ENCODE peak calls at places on chromosomes 1 and 21, in nine cellular contexts. P is neural progenitor cell, J is aorta, G is right lobe of liver, M is PC-9, K is right atrium auricular region, B is thoracic aorta, F is PC-3, C is iPS DF 6.9. I is an unnamed sample.

GRCh38 chr1:4959216-4959615 is 304.8 kb downstream of the AJAP1 start:
- DNase-seq in P (no peak), J (no peak), G (no peak), M (no peak), K (no peak), B (no peak), F (no peak), C (no peak), I (no peak)

GRCh38 chr1:960371-961131 is at the start of gene KLHL17:
- DNase-seq in P (peak), J (peak), G (peak), M (no peak), K (peak), B (no peak), F (peak), C (no peak), I (peak)

GRCh38 chr21:14956826-14957225 is 108.0 kb downstream of the NRIP1 start:
- DNase-seq in P (no peak), J (no peak), G (no peak), M (peak), K (no peak), B (no peak), F (peak), C (no peak), I (no peak)

GRCh38 chr1:84598846-84599741 is 24.9 kb upstream of the CTBS start:
- DNase-seq in P (no peak), J (no peak), G (no peak), M (peak), K (no peak), B (no peak), F (peak), C (no peak), I (no peak)

GRCh38 chr1:72568113-72568512 is 285.8 kb upstream of the NEGR1 start:
- DNase-seq in P (no peak), J (no peak), G (no peak), M (no peak), K (no peak), B (no peak), F (no peak), C (no peak), I (no peak)

GRCh38 chr1:30919025-30919881 is 10.7 kb upstream of the SDC3 start:
- DNase-seq in P (no peak), J (no peak), G (no peak), M (no peak), K (peak), B (no peak), F (peak), C (no peak), I (peak)

GRCh38 chr1:227411066-227411465 is 92.8 kb upstream of the CDC42BPA start:
- DNase-seq in P (no peak), J (no peak), G (no peak), M (no peak), K (no peak), B (no peak), F (no peak), C (no peak), I (no peak)

GRCh38 chr1:99877568-99877967 is 27.4 kb downstream of the AGL start:
- DNase-seq in P (no peak), J (no peak), G (no peak), M (no peak), K (no peak), B (no peak), F (no peak), C (no peak), I (no peak)

GRCh38 chr1:40709100-40709801 is 17.7 kb downstream of the NFYC start:
- DNase-seq in P (peak), J (peak), G (peak), M (peak), K (peak), B (peak), F (peak), C (peak), I (peak)

GRCh38 chr1:170742600-170742999 is 78.7 kb downstream of the PRRX1 start:
- DNase-seq in P (no peak), J (no peak), G (no peak), M (no peak), K (no peak), B (no peak), F (no peak), C (no peak), I (no peak)

GRCh38 chr1:9890224-9890731 is 19.8 kb downstream of the CTNNBIP1 start:
- DNase-seq in P (peak), J (peak), G (peak), M (peak), K (peak), B (no peak), F (peak), C (no peak), I (peak)

GRCh38 chr1:108556501-108556900 is 3.4 kb upstream of the EEIG2 start:
- DNase-seq in P (no peak), J (no peak), G (no peak), M (no peak), K (no peak), B (no peak), F (no peak), C (no peak), I (no peak)

GRCh38 chr1:248756151-248756550 is 592 bp upstream of the LYPD8 start:
- DNase-seq in P (no peak), J (no peak), G (no peak), M (no peak), K (no peak), B (no peak), F (no peak), C (no peak), I (no peak)

GRCh38 chr1:112409416-112409815 is 13.4 kb downstream of the CTTNBP2NL start:
- DNase-seq in P (no peak), J (no peak), G (no peak), M (no peak), K (no peak), B (no peak), F (no peak), C (no peak), I (no peak)

GRCh38 chr1:47424336-47424982 is 8.4 kb downstream of the FOXE3 start:
- DNase-seq in P (peak), J (no peak), G (no peak), M (peak), K (no peak), B (no peak), F (peak), C (no peak), I (peak)

GRCh38 chr1:115811140-115811828 is 29.6 kb downstream of the NHLH2 start:
- DNase-seq in P (no peak), J (no peak), G (no peak), M (peak), K (no peak), B (no peak), F (peak), C (no peak), I (no peak)

GRCh38 chr1:41313661-41314131 is 47.5 kb upstream of the FOXO6 start:
- DNase-seq in P (peak), J (no peak), G (no peak), M (no peak), K (no peak), B (no peak), F (peak), C (peak), I (peak)

GRCh38 chr1:185402930-185403329 is 85.9 kb upstream of the IVNS1ABP start:
- DNase-seq in P (peak), J (no peak), G (no peak), M (no peak), K (no peak), B (no peak), F (no peak), C (no peak), I (no peak)

GRCh38 chr1:234214911-234215892 is 158.1 kb upstream of the COA6 start:
- DNase-seq in P (peak), J (no peak), G (no peak), M (peak), K (peak), B (no peak), F (no peak), C (no peak), I (no peak)

GRCh38 chr21:32496536-32496935 is 84.0 kb downstream of the EVA1C start:
- DNase-seq in P (no peak), J (peak), G (no peak), M (no peak), K (no peak), B (no peak), F (no peak), C (no peak), I (no peak)

GRCh38 chr1:84367219-84367618 is 31.1 kb upstream of the DNASE2B start:
- DNase-seq in P (no peak), J (no peak), G (no peak), M (no peak), K (no peak), B (no peak), F (no peak), C (no peak), I (no peak)

GRCh38 chr1:5504364-5504740 is 487.9 kb downstream of the NPHP4 start:
- DNase-seq in P (no peak), J (peak), G (no peak), M (no peak), K (no peak), B (no peak), F (no peak), C (no peak), I (no peak)

GRCh38 chr1:77900687-77901293 is 12.4 kb downstream of the NEXN start:
- DNase-seq in P (peak), J (no peak), G (no peak), M (peak), K (peak), B (no peak), F (peak), C (peak), I (peak)

GRCh38 chr1:30692201-30692947 is 31.0 kb downstream of the MATN1 start:
- DNase-seq in P (no peak), J (no peak), G (peak), M (no peak), K (no peak), B (no peak), F (no peak), C (no peak), I (no peak)

GRCh38 chr1:110597966-110598365 is 8.2 kb downstream of the KCNA2 start:
- DNase-seq in P (no peak), J (no peak), G (no peak), M (no peak), K (no peak), B (no peak), F (no peak), C (no peak), I (no peak)

GRCh38 chr1:65109515-65109914 is 38.5 kb upstream of the AK4 start:
- DNase-seq in P (no peak), J (no peak), G (no peak), M (no peak), K (no peak), B (no peak), F (no peak), C (no peak), I (peak)

GRCh38 chr1:227946624-227947424 is 908 bp downstream of the WNT9A start:
- DNase-seq in P (peak), J (peak), G (peak), M (peak), K (peak), B (no peak), F (peak), C (no peak), I (peak)

GRCh38 chr1:165717918-165718515 is 19.7 kb upstream of the ALDH9A1 start:
- DNase-seq in P (peak), J (no peak), G (no peak), M (peak), K (no peak), B (no peak), F (peak), C (peak), I (peak)

GRCh38 chr21:36613064-36613463 is 85.9 kb upstream of the SIM2 start:
- DNase-seq in P (no peak), J (no peak), G (no peak), M (no peak), K (no peak), B (no peak), F (peak), C (no peak), I (no peak)

GRCh38 chr1:22976127-22976460 is 3.4 kb upstream of the LACTBL1 start:
- DNase-seq in P (no peak), J (no peak), G (no peak), M (no peak), K (no peak), B (no peak), F (no peak), C (no peak), I (no peak)

GRCh38 chr1:224185208-224185607 is 2.2 kb downstream of the DEGS1 start:
- DNase-seq in P (no peak), J (no peak), G (no peak), M (no peak), K (no peak), B (no peak), F (no peak), C (no peak), I (no peak)

GRCh38 chr1:100627018-100627716 is 89.2 kb downstream of the GPR88 start:
- DNase-seq in P (no peak), J (no peak), G (no peak), M (no peak), K (no peak), B (no peak), F (peak), C (no peak), I (no peak)

GRCh38 chr1:156241311-156241811 is 623 bp upstream of the BGLAP start:
- DNase-seq in P (no peak), J (no peak), G (no peak), M (no peak), K (no peak), B (no peak), F (peak), C (no peak), I (no peak)

GRCh38 chr1:64966158-64966963 is at the start of gene JAK1:
- DNase-seq in P (peak), J (peak), G (peak), M (peak), K (peak), B (peak), F (peak), C (peak), I (peak)

GRCh38 chr1:98792123-98792522 is 130.6 kb downstream of the SNX7 start:
- DNase-seq in P (no peak), J (no peak), G (no peak), M (no peak), K (no peak), B (no peak), F (peak), C (no peak), I (no peak)

GRCh38 chr1:79128726-79129125 is 122.2 kb upstream of the ADGRL4 start:
- DNase-seq in P (no peak), J (no peak), G (no peak), M (no peak), K (no peak), B (no peak), F (peak), C (no peak), I (peak)

DNA sequence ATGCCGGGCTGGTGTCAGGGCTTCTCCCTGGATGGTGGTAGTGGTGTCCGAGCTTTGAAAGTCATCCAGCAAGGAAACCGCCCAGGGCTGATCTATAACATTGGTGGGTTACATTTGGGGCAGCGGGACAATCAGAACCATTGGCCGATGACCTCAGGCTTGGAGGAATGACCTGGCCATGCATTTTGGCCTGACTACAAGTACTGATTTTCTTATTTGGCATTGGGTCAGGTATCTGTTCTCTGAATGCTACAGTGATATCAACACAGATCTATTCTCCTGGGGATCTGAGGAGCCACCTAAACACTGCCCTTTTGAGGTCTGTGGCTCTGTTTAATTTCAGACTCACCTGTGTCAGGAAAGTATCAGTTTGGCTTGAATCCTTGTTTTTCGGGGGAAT is 128.7 kb downstream of the VPS13D start:
- DNase-seq in P (no peak), J (no peak), G (no peak), M (no peak), K (no peak), B (no peak), F (no peak), C (no peak), I (no peak)
- H3K27ac ChIP-seq in P (no peak), J (no peak), G (no peak), M (no peak), K (no peak), B (peak), F (no peak), C (no peak), I (no peak)

GRCh38 chr1:151144474-151145157 is 1.8 kb downstream of the SEMA6C start:
- DNase-seq in P (peak), J (no peak), G (no peak), M (no peak), K (no peak), B (no peak), F (no peak), C (no peak), I (no peak)
- H3K4me3 ChIP-seq in P (peak), J (no peak), G (no peak), M (no peak), K (peak), B (peak), F (no peak), C (no peak), I (no peak)

GRCh38 chr21:34687065-34687464 is 18.3 kb downstream of the CLIC6 start:
- DNase-seq in P (no peak), J (no peak), G (no peak), M (no peak), K (no peak), B (no peak), F (no peak), C (no peak), I (no peak)
- H3K27ac ChIP-seq in P (no peak), J (no peak), G (no peak), M (no peak), K (no peak), B (no peak), F (no peak), C (no peak), I (no peak)

DNA sequence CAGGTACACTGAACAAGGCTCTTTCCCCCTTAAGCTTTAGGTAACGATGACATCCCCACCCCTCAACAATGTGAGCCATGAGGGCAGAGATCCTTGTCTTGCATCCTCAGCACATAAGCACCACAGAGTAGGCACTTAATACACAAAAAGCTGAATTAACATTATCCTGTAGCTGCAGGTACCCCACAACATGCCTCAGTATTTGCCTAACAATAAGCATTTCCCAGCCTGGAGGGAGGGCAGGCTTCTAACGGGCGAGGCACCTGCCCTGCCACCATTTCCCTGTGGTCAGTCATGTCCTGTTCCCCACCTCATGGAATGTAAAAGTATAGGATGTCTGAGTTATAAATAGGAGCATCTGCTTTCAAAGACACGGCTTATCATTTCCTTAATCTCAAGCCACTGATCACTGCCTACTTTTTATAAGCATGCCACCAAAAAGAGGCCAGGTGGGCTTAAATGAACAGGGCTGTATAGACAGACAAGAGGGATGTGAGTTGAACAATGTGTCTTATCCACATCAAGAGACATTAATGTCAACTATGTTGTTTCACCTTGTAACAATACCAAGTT is 3.4 kb downstream of the CAPZB start:
- DNase-seq in P (no peak), J (no peak), G (no peak), M (no peak), K (no peak), B (no peak), F (no peak), C (no peak), I (no peak)
- H3K4me3 ChIP-seq in P (no peak), J (no peak), G (no peak), M (no peak), K (no peak), B (no peak), F (no peak), C (no peak), I (no peak)

DNA sequence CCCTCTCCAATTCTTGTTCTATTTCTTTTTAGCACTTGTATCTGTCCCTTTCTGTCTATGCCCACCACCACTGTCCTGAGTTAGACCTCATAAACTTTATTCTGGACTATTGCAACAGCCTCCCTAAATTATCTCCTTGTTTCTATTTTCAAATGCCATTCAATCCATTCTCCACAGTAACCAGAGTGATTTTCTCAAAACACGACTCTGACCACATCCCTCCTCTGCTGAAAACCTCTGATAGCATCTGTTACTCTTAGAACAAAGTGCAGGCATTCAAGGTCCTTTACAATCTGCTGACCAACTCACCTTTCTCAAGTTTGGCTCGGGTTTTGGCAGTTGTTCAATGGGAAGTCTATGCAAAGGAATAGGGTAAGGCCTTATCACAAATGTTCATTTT is 22.8 kb upstream of the GPX7 start:
- DNase-seq in P (no peak), J (no peak), G (no peak), M (peak), K (no peak), B (no peak), F (no peak), C (no peak), I (no peak)
- H3K27ac ChIP-seq in P (no peak), J (no peak), G (no peak), M (no peak), K (no peak), B (no peak), F (no peak), C (no peak), I (no peak)

GRCh38 chr21:46055863-46056281 is 42.0 kb upstream of the COL6A2 start:
- DNase-seq in P (no peak), J (peak), G (peak), M (no peak), K (peak), B (no peak), F (no peak), C (no peak), I (no peak)

GRCh38 chr21:46056450-46056903 is 41.4 kb upstream of the COL6A2 start:
- DNase-seq in P (no peak), J (peak), G (peak), M (no peak), K (peak), B (peak), F (no peak), C (no peak), I (no peak)

GRCh38 chr21:46057710-46058241 is 40.1 kb upstream of the COL6A2 start:
- DNase-seq in P (no peak), J (no peak), G (peak), M (no peak), K (peak), B (no peak), F (no peak), C (no peak), I (no peak)

GRCh38 chr21:46058339-46059145 is 39.4 kb upstream of the COL6A2 start:
- DNase-seq in P (no peak), J (no peak), G (peak), M (no peak), K (peak), B (no peak), F (no peak), C (no peak), I (no peak)

GRCh38 chr21:46057111-46057709 is 40.7 kb upstream of the COL6A2 start:
- DNase-seq in P (no peak), J (no peak), G (peak), M (no peak), K (peak), B (no peak), F (no peak), C (no peak), I (no peak)
- H3K4me3 ChIP-seq in P (no peak), J (no peak), G (no peak), M (no peak), K (no peak), B (peak), F (no peak), C (no peak), I (no peak)

DNA sequence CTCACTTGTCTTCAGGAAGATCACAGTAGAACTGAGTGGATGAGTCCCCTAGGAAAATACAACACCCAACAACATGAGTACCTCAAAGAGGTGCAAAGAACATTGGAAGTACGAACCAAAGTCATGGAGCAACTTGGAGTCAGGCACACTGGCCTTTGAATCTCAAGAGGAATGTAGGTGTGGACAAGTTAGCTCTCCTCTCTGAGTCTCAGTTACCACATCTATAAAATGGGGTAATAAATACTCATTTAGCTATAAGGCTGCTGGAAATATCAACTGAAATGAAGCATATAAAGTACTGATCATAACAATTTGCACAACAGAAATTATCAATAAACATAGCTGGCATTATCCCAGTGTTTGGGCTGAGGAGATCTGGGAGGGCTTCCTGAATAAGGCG is 96.7 kb upstream of the JUN start:
- DNase-seq in P (no peak), J (no peak), G (no peak), M (no peak), K (no peak), B (no peak), F (no peak), C (no peak), I (no peak)
- H3K27ac ChIP-seq in P (no peak), J (no peak), G (no peak), M (peak), K (no peak), B (no peak), F (no peak), C (no peak), I (no peak)

GRCh38 chr21:41166947-41167346 is 1.0 kb upstream of the BACE2 start:
- DNase-seq in P (no peak), J (peak), G (no peak), M (no peak), K (no peak), B (no peak), F (no peak), C (no peak), I (no peak)
- H3K4me3 ChIP-seq in P (peak), J (peak), G (peak), M (peak), K (peak), B (peak), F (peak), C (peak), I (peak)

I was measured in A673.